ENCODE peak calls at places on chromosomes 12 and 14, in nine cellular contexts. Q is effector memory CD4-positive, alpha-beta T cell; D is activated T-helper 2 cell treated with anti-CD3 and anti-CD28 coated beads, Interferon-gamma antibody, Interleukin-2, Interleukin-4, amounts not matched to agents 10 μg/mL and 5 μg/mL and 100 μg/mL, durations not matched to agents 14 hours and 24 hours and 36 hours; K is DMS79 treated with DMSO at 0.1 percent for 48 hours; N is hepatic stellate cell; J is GM12865; A is tibial nerve; W is GM12891; T is C1 segment of cervical spinal cord. E is an unnamed sample.

GRCh38 chr12:116880213-116880816 is 926 bp downstream of the HRK start:
- DNase-seq in Q (no peak), D (no peak), K (no peak), N (no peak), J (no peak), A (no peak), W (no peak), T (no peak), E (no peak)

GRCh38 chr12:31736472-31736871 is 7.7 kb upstream of the AMN1 start:
- DNase-seq in Q (peak), D (peak), K (no peak), N (no peak), J (peak), A (no peak), W (no peak), T (no peak), E (no peak)

GRCh38 chr12:127035011-127035879 is 1231.7 kb upstream of the TMEM132C start:
- DNase-seq in Q (no peak), D (no peak), K (no peak), N (no peak), J (no peak), A (no peak), W (no peak), T (no peak), E (no peak)

GRCh38 chr14:35155962-35156361 is 33.6 kb downstream of the PRORP start:
- DNase-seq in Q (no peak), D (no peak), K (no peak), N (no peak), J (peak), A (no peak), W (no peak), T (no peak), E (no peak)

GRCh38 chr12:98422809-98423208 is 92.6 kb upstream of the TMPO start:
- DNase-seq in Q (no peak), D (no peak), K (no peak), N (no peak), J (no peak), A (no peak), W (no peak), T (no peak), E (no peak)

GRCh38 chr12:20475542-20475941 is 107.2 kb downstream of the PDE3A start:
- DNase-seq in Q (no peak), D (no peak), K (no peak), N (no peak), J (no peak), A (no peak), W (no peak), T (no peak), E (no peak)

GRCh38 chr12:2092890-2093289 is 40.1 kb downstream of the CACNA1C start:
- DNase-seq in Q (no peak), D (no peak), K (no peak), N (peak), J (no peak), A (no peak), W (no peak), T (no peak), E (no peak)

GRCh38 chr12:74689071-74689655 is 151.5 kb downstream of the ATXN7L3B start:
- DNase-seq in Q (no peak), D (no peak), K (no peak), N (peak), J (peak), A (no peak), W (no peak), T (no peak), E (no peak)

GRCh38 chr12:125143491-125143890 is 78.3 kb downstream of the AACS start:
- DNase-seq in Q (no peak), D (no peak), K (no peak), N (peak), J (no peak), A (no peak), W (no peak), T (no peak), E (no peak)

GRCh38 chr12:32502693-32503510 is 103.5 kb downstream of the FGD4 start:
- DNase-seq in Q (no peak), D (no peak), K (no peak), N (peak), J (no peak), A (no peak), W (no peak), T (peak), E (no peak)

GRCh38 chr14:37595809-37596595 is 573 bp downstream of the TTC6 start:
- DNase-seq in Q (peak), D (no peak), K (peak), N (no peak), J (peak), A (no peak), W (no peak), T (no peak), E (no peak)

GRCh38 chr12:116492703-116493324 is 66.4 kb upstream of the MAP1LC3B2 start:
- DNase-seq in Q (no peak), D (no peak), K (no peak), N (peak), J (peak), A (no peak), W (no peak), T (no peak), E (no peak)

GRCh38 chr12:11856971-11857370 is 207.5 kb downstream of the ETV6 start:
- DNase-seq in Q (no peak), D (no peak), K (peak), N (no peak), J (no peak), A (no peak), W (no peak), T (no peak), E (no peak)

GRCh38 chr14:61470261-61470953 is 149.0 kb downstream of the PRKCH start:
- DNase-seq in Q (no peak), D (no peak), K (peak), N (peak), J (no peak), A (no peak), W (no peak), T (peak), E (no peak)

GRCh38 chr12:27595231-27595642 is 71.2 kb downstream of the PPFIBP1 start:
- DNase-seq in Q (no peak), D (no peak), K (no peak), N (peak), J (no peak), A (no peak), W (no peak), T (no peak), E (peak)

GRCh38 chr12:42090899-42091298 is 53.8 kb downstream of the GXYLT1 start:
- DNase-seq in Q (no peak), D (no peak), K (no peak), N (peak), J (no peak), A (no peak), W (no peak), T (no peak), E (no peak)

GRCh38 chr12:90036641-90037040 is 328.0 kb upstream of the ATP2B1 start:
- DNase-seq in Q (no peak), D (no peak), K (no peak), N (no peak), J (no peak), A (no peak), W (no peak), T (no peak), E (no peak)

GRCh38 chr14:41146391-41146790 is 460.3 kb upstream of the LRFN5 start:
- DNase-seq in Q (no peak), D (no peak), K (no peak), N (no peak), J (no peak), A (no peak), W (no peak), T (no peak), E (no peak)